ENCODE peak calls at places on chromosomes 1 and 21, in seven cellular contexts. One of them, this sample, is unnamed.
A peak's percentile ranks its signal among the peaks of the same experiment; 100 is the strongest.

GRCh38 chr1:27879374-27880082 is 7.2 kb downstream of the THEMIS2 start:
- DNase-seq in cardiac fibroblast: no peak
- DNase-seq in hepatocyte: no peak
- DNase-seq in left ventricle myocardium inferior: no peak
- DNase-seq in dorsolateral prefrontal cortex: no peak
- DNase-seq in fibroblast of pulmonary artery: no peak
- DNase-seq in ovary: no peak
- DNase-seq in this sample: no peak

GRCh38 chr1:19000065-19000464 is 43.6 kb upstream of the IFFO2 start:
- DNase-seq in left ventricle myocardium inferior: no peak
- DNase-seq in cardiac fibroblast: no peak
- DNase-seq in dorsolateral prefrontal cortex: no peak
- DNase-seq in fibroblast of pulmonary artery: no peak
- DNase-seq in hepatocyte: no peak
- DNase-seq in ovary: no peak
- DNase-seq in this sample: no peak

GRCh38 chr1:151907363-151908139 is 1.8 kb downstream of the THEM4 start:
- DNase-seq in fibroblast of pulmonary artery: no peak
- DNase-seq in left ventricle myocardium inferior: no peak
- DNase-seq in ovary: no peak
- DNase-seq in dorsolateral prefrontal cortex: no peak
- DNase-seq in hepatocyte: no peak
- DNase-seq in cardiac fibroblast: no peak
- DNase-seq in this sample: no peak

GRCh38 chr1:72100766-72101165 is 181.6 kb downstream of the NEGR1 start:
- DNase-seq in hepatocyte: no peak
- DNase-seq in cardiac fibroblast: no peak
- DNase-seq in left ventricle myocardium inferior: no peak
- DNase-seq in ovary: no peak
- DNase-seq in fibroblast of pulmonary artery: no peak
- DNase-seq in dorsolateral prefrontal cortex: no peak
- DNase-seq in this sample: no peak

GRCh38 chr1:178388398-178389161 is 108.2 kb downstream of the CLEC20A start:
- DNase-seq in dorsolateral prefrontal cortex: no peak
- DNase-seq in cardiac fibroblast: peak; percentile 45
- DNase-seq in ovary: no peak
- DNase-seq in left ventricle myocardium inferior: no peak
- DNase-seq in fibroblast of pulmonary artery: peak; percentile 38
- DNase-seq in hepatocyte: no peak
- DNase-seq in this sample: no peak

GRCh38 chr1:32988665-32989064 is 24.1 kb upstream of the RNF19B start:
- DNase-seq in hepatocyte: no peak
- DNase-seq in left ventricle myocardium inferior: no peak
- DNase-seq in fibroblast of pulmonary artery: peak; percentile 83
- DNase-seq in cardiac fibroblast: peak; percentile 74
- DNase-seq in ovary: no peak
- DNase-seq in dorsolateral prefrontal cortex: no peak
- DNase-seq in this sample: no peak

GRCh38 chr1:31376374-31377134 is 3.7 kb upstream of the FABP3 start:
- DNase-seq in dorsolateral prefrontal cortex: peak; percentile 71
- DNase-seq in fibroblast of pulmonary artery: peak; percentile 93
- DNase-seq in hepatocyte: peak; percentile 87
- DNase-seq in left ventricle myocardium inferior: no peak
- DNase-seq in ovary: no peak
- DNase-seq in cardiac fibroblast: peak; percentile 89
- DNase-seq in this sample: peak; percentile 99

GRCh38 chr1:154857022-154857421 is 13.1 kb downstream of the KCNN3 start:
- DNase-seq in fibroblast of pulmonary artery: no peak
- DNase-seq in dorsolateral prefrontal cortex: no peak
- DNase-seq in hepatocyte: no peak
- DNase-seq in left ventricle myocardium inferior: no peak
- DNase-seq in ovary: no peak
- DNase-seq in cardiac fibroblast: no peak
- DNase-seq in this sample: no peak

GRCh38 chr1:42736571-42737200 is 3.4 kb downstream of the CLDN19 start:
- DNase-seq in hepatocyte: no peak
- DNase-seq in left ventricle myocardium inferior: no peak
- DNase-seq in cardiac fibroblast: no peak
- DNase-seq in ovary: no peak
- DNase-seq in fibroblast of pulmonary artery: no peak
- DNase-seq in dorsolateral prefrontal cortex: no peak
- DNase-seq in this sample: no peak

GRCh38 chr1:22320703-22321344 is 130.8 kb upstream of the ZBTB40 start:
- DNase-seq in left ventricle myocardium inferior: no peak
- DNase-seq in cardiac fibroblast: no peak
- DNase-seq in ovary: no peak
- DNase-seq in dorsolateral prefrontal cortex: no peak
- DNase-seq in fibroblast of pulmonary artery: no peak
- DNase-seq in hepatocyte: no peak
- DNase-seq in this sample: no peak

GRCh38 chr1:201982923-201983805 is 716 bp downstream of the RNPEP start:
- DNase-seq in hepatocyte: peak; percentile 85
- DNase-seq in dorsolateral prefrontal cortex: peak; percentile 68
- DNase-seq in ovary: peak; percentile 72
- DNase-seq in cardiac fibroblast: peak; percentile 77
- DNase-seq in left ventricle myocardium inferior: peak; percentile 80
- DNase-seq in fibroblast of pulmonary artery: peak; percentile 74
- DNase-seq in this sample: peak; percentile 51

GRCh38 chr1:229247871-229248270 is 23.0 kb upstream of the RAB4A start:
- DNase-seq in ovary: no peak
- DNase-seq in left ventricle myocardium inferior: no peak
- DNase-seq in dorsolateral prefrontal cortex: no peak
- DNase-seq in cardiac fibroblast: no peak
- DNase-seq in fibroblast of pulmonary artery: no peak
- DNase-seq in hepatocyte: no peak
- DNase-seq in this sample: no peak

GRCh38 chr1:198320748-198321147 is 163.9 kb downstream of the NEK7 start:
- DNase-seq in fibroblast of pulmonary artery: no peak
- DNase-seq in cardiac fibroblast: no peak
- DNase-seq in hepatocyte: no peak
- DNase-seq in left ventricle myocardium inferior: no peak
- DNase-seq in dorsolateral prefrontal cortex: no peak
- DNase-seq in ovary: no peak
- DNase-seq in this sample: no peak

GRCh38 chr1:219568728-219569127 is 44.2 kb downstream of the ZC3H11B start:
- DNase-seq in fibroblast of pulmonary artery: no peak
- DNase-seq in cardiac fibroblast: no peak
- DNase-seq in dorsolateral prefrontal cortex: no peak
- DNase-seq in ovary: no peak
- DNase-seq in hepatocyte: no peak
- DNase-seq in left ventricle myocardium inferior: no peak
- DNase-seq in this sample: no peak

GRCh38 chr1:71307451-71307850 is 226.6 kb upstream of the ZRANB2 start:
- DNase-seq in hepatocyte: no peak
- DNase-seq in ovary: no peak
- DNase-seq in left ventricle myocardium inferior: no peak
- DNase-seq in cardiac fibroblast: peak; percentile 73
- DNase-seq in dorsolateral prefrontal cortex: no peak
- DNase-seq in fibroblast of pulmonary artery: peak; percentile 49
- DNase-seq in this sample: peak; percentile 89

GRCh38 chr21:36658926-36659325 is 40.0 kb upstream of the SIM2 start:
- DNase-seq in fibroblast of pulmonary artery: no peak
- DNase-seq in cardiac fibroblast: no peak
- DNase-seq in dorsolateral prefrontal cortex: no peak
- DNase-seq in hepatocyte: no peak
- DNase-seq in left ventricle myocardium inferior: no peak
- DNase-seq in ovary: no peak
- DNase-seq in this sample: no peak

GRCh38 chr1:118101445-118101844 is 83.6 kb downstream of the SPAG17 start:
- DNase-seq in dorsolateral prefrontal cortex: no peak
- DNase-seq in ovary: no peak
- DNase-seq in left ventricle myocardium inferior: no peak
- DNase-seq in hepatocyte: no peak
- DNase-seq in fibroblast of pulmonary artery: no peak
- DNase-seq in cardiac fibroblast: no peak
- DNase-seq in this sample: no peak

GRCh38 chr1:165799387-165799786 is 28.0 kb upstream of the UCK2 start:
- DNase-seq in ovary: no peak
- DNase-seq in hepatocyte: no peak
- DNase-seq in fibroblast of pulmonary artery: no peak
- DNase-seq in cardiac fibroblast: no peak
- DNase-seq in left ventricle myocardium inferior: no peak
- DNase-seq in dorsolateral prefrontal cortex: no peak
- DNase-seq in this sample: no peak

GRCh38 chr1:232212248-232212647 is 417.7 kb downstream of the SIPA1L2 start:
- DNase-seq in fibroblast of pulmonary artery: no peak
- DNase-seq in left ventricle myocardium inferior: no peak
- DNase-seq in ovary: no peak
- DNase-seq in hepatocyte: no peak
- DNase-seq in cardiac fibroblast: no peak
- DNase-seq in dorsolateral prefrontal cortex: no peak
- DNase-seq in this sample: no peak

GRCh38 chr21:25421327-25422028 is 185.8 kb downstream of the MRPL39 start:
- DNase-seq in ovary: no peak
- DNase-seq in dorsolateral prefrontal cortex: no peak
- DNase-seq in cardiac fibroblast: peak; percentile 48
- DNase-seq in left ventricle myocardium inferior: no peak
- DNase-seq in fibroblast of pulmonary artery: peak; percentile 44
- DNase-seq in hepatocyte: peak; percentile 59
- DNase-seq in this sample: no peak

GRCh38 chr1:48596036-48596435 is 124.0 kb upstream of the SPATA6 start:
- DNase-seq in hepatocyte: no peak
- DNase-seq in fibroblast of pulmonary artery: peak; percentile 10
- DNase-seq in ovary: no peak
- DNase-seq in left ventricle myocardium inferior: no peak
- DNase-seq in dorsolateral prefrontal cortex: no peak
- DNase-seq in cardiac fibroblast: peak; percentile 11
- DNase-seq in this sample: no peak

GRCh38 chr21:43832648-43833047 is 32.4 kb upstream of the AGPAT3 start:
- DNase-seq in ovary: no peak
- DNase-seq in left ventricle myocardium inferior: no peak
- DNase-seq in hepatocyte: no peak
- DNase-seq in cardiac fibroblast: no peak
- DNase-seq in dorsolateral prefrontal cortex: no peak
- DNase-seq in fibroblast of pulmonary artery: no peak
- DNase-seq in this sample: no peak

GRCh38 chr21:23887709-23888303 is 1719.5 kb downstream of the MRPL39 start:
- DNase-seq in dorsolateral prefrontal cortex: no peak
- DNase-seq in cardiac fibroblast: no peak
- DNase-seq in left ventricle myocardium inferior: no peak
- DNase-seq in fibroblast of pulmonary artery: no peak
- DNase-seq in hepatocyte: no peak
- DNase-seq in ovary: no peak
- DNase-seq in this sample: no peak

DNA sequence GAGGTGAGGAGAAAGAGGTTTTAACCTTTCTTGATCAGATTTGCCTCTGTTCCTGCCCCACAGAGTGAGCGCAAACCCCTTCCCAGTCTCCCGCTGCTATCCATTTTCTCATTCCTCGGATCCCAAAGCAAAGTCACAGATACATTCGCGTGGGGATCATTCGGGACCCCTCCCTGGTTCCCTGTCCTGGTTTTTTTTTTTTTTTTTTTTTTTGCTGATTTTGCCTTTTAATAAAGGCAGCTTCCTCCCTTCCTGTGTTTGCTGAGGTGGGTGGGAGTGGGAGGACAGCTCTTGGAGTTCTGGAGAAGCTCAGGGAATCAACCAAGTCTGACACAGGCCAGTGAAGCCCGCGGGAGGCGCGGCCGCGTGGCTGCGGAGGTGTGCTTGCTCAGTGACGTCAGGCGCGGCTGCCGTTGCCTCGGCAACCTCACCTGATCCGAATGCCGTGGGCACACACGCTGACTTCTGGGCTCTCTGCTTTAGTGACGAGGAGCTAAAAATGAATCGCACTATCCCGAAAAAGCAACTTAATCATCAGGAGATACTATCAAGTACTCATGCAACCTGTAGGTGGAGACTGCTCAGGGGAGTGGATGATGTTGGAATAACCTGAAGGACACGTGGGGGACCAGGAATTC is 106.4 kb downstream of the TBX19 start:
- DNase-seq in cardiac fibroblast: no peak
- DNase-seq in left ventricle myocardium inferior: no peak
- DNase-seq in dorsolateral prefrontal cortex: peak; percentile 44
- DNase-seq in fibroblast of pulmonary artery: peak; percentile 17
- DNase-seq in ovary: peak; percentile 17
- DNase-seq in hepatocyte: peak; percentile 84
- DNase-seq in this sample: no peak
- TF ChIP-seq CTCF in cardiac fibroblast: no peak
- TF ChIP-seq CTCF in left ventricle myocardium inferior: no peak
- TF ChIP-seq CTCF in dorsolateral prefrontal cortex: no peak
- TF ChIP-seq CTCF in fibroblast of pulmonary artery: no peak
- TF ChIP-seq CTCF in ovary: no peak
- TF ChIP-seq CTCF in hepatocyte: peak; percentile 25
- TF ChIP-seq CTCF in this sample: no peak

GRCh38 chr1:110648405-110648804 is 26.3 kb downstream of the KCNA3 start:
- DNase-seq in ovary: no peak
- DNase-seq in left ventricle myocardium inferior: no peak
- DNase-seq in fibroblast of pulmonary artery: no peak
- DNase-seq in cardiac fibroblast: no peak
- DNase-seq in hepatocyte: no peak
- DNase-seq in dorsolateral prefrontal cortex: no peak
- DNase-seq in this sample: no peak

GRCh38 chr1:110647254-110647891 is 27.4 kb downstream of the KCNA3 start:
- DNase-seq in cardiac fibroblast: peak; percentile 3
- DNase-seq in left ventricle myocardium inferior: no peak
- DNase-seq in dorsolateral prefrontal cortex: no peak
- DNase-seq in hepatocyte: no peak
- DNase-seq in ovary: no peak
- DNase-seq in fibroblast of pulmonary artery: peak; percentile 28
- DNase-seq in this sample: peak; percentile 9

GRCh38 chr1:110645172-110645571 is 29.6 kb downstream of the KCNA3 start:
- DNase-seq in dorsolateral prefrontal cortex: no peak
- DNase-seq in left ventricle myocardium inferior: no peak
- DNase-seq in ovary: no peak
- DNase-seq in cardiac fibroblast: no peak
- DNase-seq in fibroblast of pulmonary artery: no peak
- DNase-seq in hepatocyte: no peak
- DNase-seq in this sample: no peak

GRCh38 chr1:110643886-110644285 is 30.9 kb downstream of the KCNA3 start:
- DNase-seq in fibroblast of pulmonary artery: no peak
- DNase-seq in hepatocyte: no peak
- DNase-seq in left ventricle myocardium inferior: no peak
- DNase-seq in cardiac fibroblast: no peak
- DNase-seq in ovary: no peak
- DNase-seq in dorsolateral prefrontal cortex: no peak
- DNase-seq in this sample: no peak

GRCh38 chr1:110645962-110646735 is 28.6 kb downstream of the KCNA3 start:
- DNase-seq in cardiac fibroblast: peak; percentile 16
- DNase-seq in dorsolateral prefrontal cortex: no peak
- DNase-seq in left ventricle myocardium inferior: no peak
- DNase-seq in ovary: no peak
- DNase-seq in hepatocyte: no peak
- DNase-seq in fibroblast of pulmonary artery: peak; percentile 34
- DNase-seq in this sample: no peak
- H3K4me3 ChIP-seq in cardiac fibroblast: no peak overlapping the region
- H3K4me3 ChIP-seq in dorsolateral prefrontal cortex: no peak overlapping the region
- H3K4me3 ChIP-seq in left ventricle myocardium inferior: no peak overlapping the region
- H3K4me3 ChIP-seq in ovary: no peak overlapping the region
- H3K4me3 ChIP-seq in hepatocyte: no peak overlapping the region
- H3K4me3 ChIP-seq in fibroblast of pulmonary artery: no peak overlapping the region
- H3K4me3 ChIP-seq in this sample: no peak overlapping the region

GRCh38 chr1:38138498-38139233 is 92.1 kb upstream of the POU3F1 start:
- DNase-seq in dorsolateral prefrontal cortex: peak; percentile 76
- DNase-seq in fibroblast of pulmonary artery: peak; percentile 94
- DNase-seq in hepatocyte: peak; percentile 90
- DNase-seq in cardiac fibroblast: peak; percentile 95
- DNase-seq in left ventricle myocardium inferior: peak; percentile 84
- DNase-seq in ovary: no peak
- DNase-seq in this sample: peak; percentile 88
- TF ChIP-seq CTCF in dorsolateral prefrontal cortex: no peak
- TF ChIP-seq CTCF in fibroblast of pulmonary artery: peak; percentile 31
- TF ChIP-seq CTCF in hepatocyte: no peak
- TF ChIP-seq CTCF in cardiac fibroblast: peak; percentile 41
- TF ChIP-seq CTCF in left ventricle myocardium inferior: peak; percentile 61
- TF ChIP-seq CTCF in ovary: no peak
- TF ChIP-seq CTCF in this sample: no peak

GRCh38 chr1:3598051-3598471 is 13.2 kb downstream of the MEGF6 start:
- DNase-seq in hepatocyte: peak; percentile 30
- DNase-seq in left ventricle myocardium inferior: peak; percentile 35
- DNase-seq in ovary: peak; percentile 50
- DNase-seq in fibroblast of pulmonary artery: peak; percentile 40
- DNase-seq in dorsolateral prefrontal cortex: no peak
- DNase-seq in cardiac fibroblast: peak; percentile 75
- DNase-seq in this sample: no peak
- H3K4me3 ChIP-seq in hepatocyte: no peak overlapping the region
- H3K4me3 ChIP-seq in left ventricle myocardium inferior: peak overlapping the region; percentile 47
- H3K4me3 ChIP-seq in ovary: no peak overlapping the region
- H3K4me3 ChIP-seq in fibroblast of pulmonary artery: no peak overlapping the region
- H3K4me3 ChIP-seq in dorsolateral prefrontal cortex: no peak overlapping the region
- H3K4me3 ChIP-seq in cardiac fibroblast: no peak overlapping the region
- H3K4me3 ChIP-seq in this sample: no peak overlapping the region

This sample was measured in HFF-Myc.